ENCODE peak calls at places on chromosome 11, in seven cellular contexts. Z, D, X, O, A, K and U are unnamed samples.
A peak's percentile ranks its signal among the peaks of the same experiment; 100 is the strongest.

GRCh38 chr11:118194835-118195627 is 18.6 kb upstream of the SCN2B start:
- DNase-seq in O (no peak), X (peak; percentile 76), Z (peak; percentile 6), A (peak; percentile 84), D (peak; percentile 84), K (no peak), U (no peak)

GRCh38 chr11:106457727-106458126 is 380.3 kb downstream of the AASDHPPT start:
- DNase-seq in Z (peak; percentile 33), X (no peak), D (peak; percentile 86), A (no peak), O (no peak), K (no peak), U (no peak)

GRCh38 chr11:95832763-95833162 is 42.5 kb downstream of the CEP57 start:
- DNase-seq in A (no peak), O (no peak), K (no peak), Z (peak; percentile 57), D (peak; percentile 69), X (no peak), U (no peak)

GRCh38 chr11:64150481-64151239 is 15.3 kb downstream of the MACROD1 start:
- DNase-seq in Z (no peak), O (no peak), A (no peak), K (no peak), D (no peak), X (no peak), U (no peak)

GRCh38 chr11:9726313-9727022 is 62.6 kb downstream of the SWAP70 start:
- DNase-seq in K (peak; percentile 60), X (no peak), A (no peak), O (peak; percentile 31), D (peak; percentile 88), Z (peak; percentile 37), U (peak; percentile 57)

GRCh38 chr11:35621620-35622019 is 3.4 kb downstream of the FJX1 start:
- DNase-seq in Z (no peak), D (peak; percentile 63), A (no peak), X (no peak), K (no peak), O (no peak), U (no peak)

GRCh38 chr11:130403967-130404366 is 24.4 kb downstream of the ADAMTS8 start:
- DNase-seq in A (no peak), D (no peak), O (no peak), Z (no peak), K (no peak), X (peak; percentile 78), U (no peak)

GRCh38 chr11:121416909-121417567 is 35.1 kb upstream of the SORL1 start:
- DNase-seq in A (peak; percentile 88), X (no peak), Z (peak; percentile 15), D (peak; percentile 97), K (peak; percentile 90), O (no peak), U (no peak)

GRCh38 chr11:76325149-76325548 is 55.8 kb downstream of the THAP12 start:
- DNase-seq in K (no peak), O (no peak), A (no peak), Z (no peak), D (no peak), X (no peak), U (no peak)

GRCh38 chr11:2462092-2462985 is 17.5 kb downstream of the KCNQ1 start:
- DNase-seq in O (no peak), D (no peak), K (no peak), Z (no peak), A (no peak), X (no peak), U (no peak)

GRCh38 chr11:13638436-13638835 is 30.0 kb upstream of the FAR1 start:
- DNase-seq in D (no peak), O (no peak), Z (no peak), A (no peak), K (no peak), X (no peak), U (no peak)

GRCh38 chr11:9787981-9788521 is 124.2 kb downstream of the SWAP70 start:
- DNase-seq in A (peak; percentile 10), D (peak; percentile 98), Z (peak; percentile 93), O (no peak), K (peak; percentile 6), X (no peak), U (no peak)

GRCh38 chr11:73480677-73481076 is 104.5 kb downstream of the RELT start:
- DNase-seq in Z (no peak), A (no peak), X (no peak), K (no peak), D (no peak), O (no peak), U (no peak)

GRCh38 chr11:128905345-128906184 is 14.4 kb downstream of the KCNJ5 start:
- DNase-seq in Z (no peak), D (peak; percentile 66), K (peak; percentile 15), O (no peak), X (peak; percentile 90), A (peak; percentile 43), U (no peak)

GRCh38 chr11:2097998-2098690 is 41.0 kb downstream of the IGF2 start:
- DNase-seq in A (no peak), D (no peak), O (no peak), Z (no peak), X (no peak), K (no peak), U (no peak)

GRCh38 chr11:10864688-10865087 is 6.8 kb upstream of the ZBED5 start:
- DNase-seq in O (no peak), Z (no peak), K (no peak), D (no peak), X (no peak), A (no peak), U (no peak)

GRCh38 chr11:75351541-75352416 is at the start of gene ARRB1:
- DNase-seq in K (peak; percentile 49), A (peak; percentile 81), Z (no peak), O (no peak), X (peak; percentile 96), D (peak; percentile 31), U (no peak)

GRCh38 chr11:83326326-83326725 is 40.2 kb upstream of the CCDC90B start:
- DNase-seq in D (no peak), K (no peak), Z (no peak), A (no peak), O (no peak), X (no peak), U (no peak)

GRCh38 chr11:706957-707816 is 1.2 kb downstream of the EPS8L2 start:
- DNase-seq in A (peak; percentile 68), Z (no peak), K (no peak), D (no peak), O (peak; percentile 32), X (peak; percentile 85), U (no peak)

GRCh38 chr11:16352707-16353106 is 3.6 kb downstream of the SOX6 start:
- DNase-seq in A (no peak), K (no peak), D (no peak), Z (no peak), O (no peak), X (no peak), U (no peak)

GRCh38 chr11:12687740-12688139 is 13.5 kb downstream of the TEAD1 start:
- DNase-seq in K (no peak), X (peak; percentile 88), A (no peak), Z (no peak), O (no peak), D (no peak), U (no peak)

GRCh38 chr11:117830674-117831351 is 6.3 kb upstream of the FXYD2 start:
- DNase-seq in X (peak; percentile 63), D (no peak), Z (no peak), O (no peak), A (peak; percentile 4), K (peak; percentile 25), U (no peak)

GRCh38 chr11:133354069-133354468 is 178.2 kb downstream of the OPCML start:
- DNase-seq in X (no peak), A (no peak), D (no peak), Z (no peak), O (no peak), K (no peak), U (no peak)

GRCh38 chr11:70500076-70500847 is 101.9 kb downstream of the CTTN start:
- DNase-seq in O (no peak), K (no peak), Z (no peak), X (peak; percentile 59), A (no peak), D (no peak), U (no peak)

GRCh38 chr11:73334244-73335203 is 26.4 kb downstream of the ARHGEF17 start:
- DNase-seq in Z (no peak), O (peak; percentile 59), A (peak; percentile 67), K (peak; percentile 54), D (peak; percentile 94), X (peak; percentile 77), U (no peak)

GRCh38 chr11:65558002-65558784 is at the start of gene LTBP3:
- DNase-seq in D (peak; percentile 86), X (peak; percentile 83), A (peak; percentile 77), O (no peak), K (no peak), Z (no peak), U (no peak)